ENCODE peak calls at places on chromosomes 13 and 19, in four cellular contexts. One of them, this sample, is unnamed.

GRCh38 chr13:114226699-114227323 is 7.9 kb upstream of the CDC16 start:
- DNase-seq in EL: peak; percentile 82
- DNase-seq in testis: peak; percentile 93
- DNase-seq in HS-5: peak; percentile 25
- DNase-seq in this sample: peak; percentile 81

GRCh38 chr19:3665681-3666544 is 34.4 kb downstream of the PIP5K1C start:
- DNase-seq in testis: peak; percentile 66
- DNase-seq in HS-5: no peak
- DNase-seq in EL: peak; percentile 28
- DNase-seq in this sample: peak; percentile 46

GRCh38 chr19:33235269-33235995 is 9.8 kb upstream of the SLC7A10 start:
- DNase-seq in testis: peak; percentile 93
- DNase-seq in EL: peak; percentile 65
- DNase-seq in HS-5: peak; percentile 30
- DNase-seq in this sample: peak; percentile 90

GRCh38 chr13:42969558-42970172 is 22.4 kb downstream of the EPSTI1 start:
- DNase-seq in testis: peak; percentile 91
- DNase-seq in HS-5: no peak
- DNase-seq in EL: peak; percentile 76
- DNase-seq in this sample: peak; percentile 89

GRCh38 chr19:1325568-1326294 is 40.1 kb downstream of the EFNA2 start:
- DNase-seq in EL: no peak
- DNase-seq in HS-5: no peak
- DNase-seq in testis: no peak
- DNase-seq in this sample: no peak

GRCh38 chr13:23771966-23772365 is 117.2 kb downstream of the MIPEP start:
- DNase-seq in HS-5: no peak
- DNase-seq in EL: peak; percentile 23
- DNase-seq in testis: no peak
- DNase-seq in this sample: no peak

GRCh38 chr13:97276862-97277269 is 54.7 kb downstream of the MBNL2 start:
- DNase-seq in testis: no peak
- DNase-seq in EL: peak; percentile 59
- DNase-seq in HS-5: no peak
- DNase-seq in this sample: no peak

GRCh38 chr13:23467048-23467931 is 33.8 kb upstream of the SACS start:
- DNase-seq in EL: peak; percentile 87
- DNase-seq in HS-5: peak; percentile 19
- DNase-seq in testis: no peak
- DNase-seq in this sample: no peak

GRCh38 chr13:102344410-102344809 is 57.4 kb downstream of the FGF14 start:
- DNase-seq in EL: no peak
- DNase-seq in HS-5: no peak
- DNase-seq in testis: no peak
- DNase-seq in this sample: no peak